ENCODE peak calls at places on chromosomes 7 and 10, in six cellular contexts. L, Y, J, X, Z and S are unnamed samples.

GRCh38 chr10:124347956-124348355 is 70.8 kb downstream of the OAT start:
- DNase-seq in X (no peak), L (no peak), Y (no peak), J (no peak), Z (no peak), S (no peak)

GRCh38 chr10:95406651-95407280 is 116.0 kb upstream of the PDLIM1 start:
- DNase-seq in Z (peak; percentile 28), Y (peak; percentile 76), J (no peak), X (peak; percentile 57), L (peak; percentile 79), S (peak; percentile 73)

GRCh38 chr7:780516-780915 is 51.8 kb upstream of the SUN1 start:
- DNase-seq in L (no peak), Z (no peak), J (no peak), Y (no peak), X (no peak), S (no peak)

GRCh38 chr7:13231216-13231615 is 543.8 kb downstream of the ARL4A start:
- DNase-seq in J (peak; percentile 25), Y (no peak), X (no peak), L (no peak), Z (no peak), S (no peak)

GRCh38 chr10:106525871-106526270 is 638.6 kb downstream of the SORCS1 start:
- DNase-seq in X (no peak), Z (no peak), L (no peak), J (no peak), Y (no peak), S (no peak)

GRCh38 chr7:116572036-116572435 is 47.2 kb downstream of the CAV1 start:
- DNase-seq in X (no peak), Y (peak; percentile 85), Z (no peak), J (no peak), L (no peak), S (no peak)

GRCh38 chr7:115297651-115298050 is 375.8 kb downstream of the MDFIC start:
- DNase-seq in Z (no peak), J (no peak), X (no peak), L (no peak), Y (peak; percentile 93), S (peak; percentile 37)

GRCh38 chr7:143263266-143264195 is at the start of gene GSTK1:
- DNase-seq in X (peak; percentile 90), Z (peak; percentile 72), J (peak; percentile 85), L (peak; percentile 26), Y (peak; percentile 78), S (peak; percentile 89)

GRCh38 chr10:15211464-15211979 is 43.0 kb upstream of the NMT2 start:
- DNase-seq in L (no peak), X (no peak), J (no peak), Z (no peak), Y (peak; percentile 78), S (no peak)

GRCh38 chr7:158267737-158268435 is 319.7 kb downstream of the PTPRN2 start:
- DNase-seq in J (peak; percentile 64), X (peak; percentile 5), Y (no peak), Z (no peak), L (no peak), S (no peak)

GRCh38 chr7:52431082-52431815 is 604.2 kb upstream of the POM121L12 start:
- DNase-seq in L (no peak), J (no peak), Z (no peak), X (no peak), Y (no peak), S (no peak)

GRCh38 chr10:81018898-81019890 is 481.5 kb downstream of the SH2D4B start:
- DNase-seq in L (peak; percentile 11), J (peak; percentile 62), X (no peak), Z (no peak), Y (peak; percentile 62), S (peak; percentile 55)

GRCh38 chr10:17479015-17479615 is 24.7 kb upstream of the ST8SIA6 start:
- DNase-seq in X (no peak), J (no peak), Y (peak; percentile 19), Z (no peak), L (no peak), S (no peak)

GRCh38 chr10:16674147-16674703 is 143.0 kb downstream of the RSU1 start:
- DNase-seq in L (peak; percentile 73), Y (peak; percentile 13), J (peak; percentile 88), Z (no peak), X (no peak), S (no peak)

GRCh38 chr10:91569522-91569921 is 63.3 kb downstream of the PPP1R3C start:
- DNase-seq in L (no peak), Z (no peak), X (no peak), J (no peak), Y (peak; percentile 58), S (no peak)

GRCh38 chr10:97532935-97533671 is 34.4 kb downstream of the UBTD1 start:
- DNase-seq in Y (peak; percentile 68), Z (peak; percentile 52), J (peak; percentile 23), L (no peak), X (no peak), S (no peak)

GRCh38 chr7:117143580-117143979 is 179.3 kb downstream of the WNT2 start:
- DNase-seq in Z (no peak), Y (peak; percentile 52), J (no peak), X (no peak), L (no peak), S (no peak)

GRCh38 chr10:76939862-76940495 is 697.6 kb downstream of the KCNMA1 start:
- DNase-seq in J (peak; percentile 73), Z (no peak), Y (no peak), L (peak; percentile 81), X (no peak), S (no peak)

GRCh38 chr7:26930201-26930600 is 65.8 kb upstream of the SKAP2 start:
- DNase-seq in J (no peak), Y (no peak), X (no peak), Z (no peak), L (no peak), S (no peak)

GRCh38 chr10:77582710-77583115 is 54.9 kb downstream of the KCNMA1 start:
- DNase-seq in X (no peak), J (no peak), L (no peak), Y (peak; percentile 93), Z (no peak), S (no peak)

GRCh38 chr10:68208424-68209042 is 23.4 kb downstream of the ATOH7 start:
- DNase-seq in Z (peak; percentile 20), Y (peak; percentile 82), J (peak; percentile 72), L (peak; percentile 43), X (peak; percentile 57), S (peak; percentile 86)

GRCh38 chr10:77212632-77213031 is 425.0 kb downstream of the KCNMA1 start:
- DNase-seq in L (no peak), Z (no peak), X (no peak), Y (no peak), J (peak; percentile 23), S (no peak)

GRCh38 chr7:130943336-130943901 is 209.4 kb upstream of the KLF14 start:
- DNase-seq in J (no peak), Z (no peak), Y (peak; percentile 74), X (no peak), L (no peak), S (no peak)

GRCh38 chr7:86846494-86847190 is 202.9 kb downstream of the GRM3 start:
- DNase-seq in Z (no peak), Y (peak; percentile 62), L (peak; percentile 94), X (no peak), J (peak; percentile 89), S (no peak)

GRCh38 chr10:97243836-97244235 is 48.6 kb downstream of the ARHGAP19 start:
- DNase-seq in X (no peak), Z (no peak), L (no peak), J (no peak), Y (no peak), S (no peak)

GRCh38 chr10:100650693-100651092 is 94.7 kb upstream of the PAX2 start:
- DNase-seq in J (no peak), Z (no peak), L (no peak), Y (no peak), X (no peak), S (no peak)

GRCh38 chr10:99777918-99778716 is 4.3 kb upstream of the ABCC2 start:
- DNase-seq in Y (peak; percentile 29), Z (no peak), J (peak; percentile 0), X (no peak), L (no peak), S (no peak)

GRCh38 chr10:122051609-122052385 is 62.8 kb downstream of the TACC2 start:
- DNase-seq in Y (peak; percentile 90), L (peak; percentile 19), X (no peak), Z (no peak), J (peak; percentile 1), S (peak; percentile 48)

GRCh38 chr10:120552262-120552661 is 95.2 kb downstream of the PLPP4 start:
- DNase-seq in X (no peak), Z (no peak), Y (no peak), J (no peak), L (no peak), S (no peak)

GRCh38 chr7:2529161-2530075 is 9.8 kb downstream of the LFNG start:
- DNase-seq in L (no peak), X (peak; percentile 47), Y (peak; percentile 71), Z (peak; percentile 63), J (peak; percentile 26), S (peak; percentile 62)

GRCh38 chr7:125814030-125814535 is 884.5 kb upstream of the POT1 start:
- DNase-seq in X (no peak), L (no peak), Z (no peak), Y (no peak), J (no peak), S (no peak)

GRCh38 chr10:31707578-31708411 is 220.8 kb downstream of the ARHGAP12 start:
- DNase-seq in Y (peak; percentile 65), J (no peak), L (no peak), X (peak; percentile 36), Z (peak; percentile 36), S (peak; percentile 52)

GRCh38 chr10:100232101-100232500 is 2.7 kb upstream of the CHUK start:
- DNase-seq in Y (no peak), L (no peak), J (no peak), X (no peak), Z (no peak), S (no peak)